ENCODE peak calls at places on chromosomes 6 and 20, in seven cellular contexts. One of them, this sample, is unnamed.

GRCh38 chr6:4415549-4415948 is 280.2 kb upstream of the ECI2 start:
- DNase-seq in spleen: no peak
- DNase-seq in activated CD4-positive, alpha-beta T cell treated with anti-CD3 and anti-CD28 coated beads, Interleukin-2, amount 10 ng/mL, durations not matched to agents 7 days and 5 days: no peak
- DNase-seq in body of pancreas: no peak
- DNase-seq in aorta: no peak
- DNase-seq in activated naive CD8-positive, alpha-beta T cell treated with anti-CD3 and anti-CD28 coated beads, Interleukin-2, amount 50 U/mL, for 24 hours: no peak
- DNase-seq in Peyer's patch: no peak
- DNase-seq in this sample: no peak

GRCh38 chr6:148612043-148612442 is 134.8 kb upstream of the UST start:
- DNase-seq in aorta: no peak
- DNase-seq in body of pancreas: no peak
- DNase-seq in spleen: no peak
- DNase-seq in activated naive CD8-positive, alpha-beta T cell treated with anti-CD3 and anti-CD28 coated beads, Interleukin-2, amount 50 U/mL, for 24 hours: no peak
- DNase-seq in Peyer's patch: no peak
- DNase-seq in activated CD4-positive, alpha-beta T cell treated with anti-CD3 and anti-CD28 coated beads, Interleukin-2, amount 10 ng/mL, durations not matched to agents 7 days and 5 days: no peak
- DNase-seq in this sample: no peak

GRCh38 chr6:150640556-150641206 is 41.0 kb downstream of the PLEKHG1 start:
- DNase-seq in activated naive CD8-positive, alpha-beta T cell treated with anti-CD3 and anti-CD28 coated beads, Interleukin-2, amount 50 U/mL, for 24 hours: no peak
- DNase-seq in Peyer's patch: no peak
- DNase-seq in spleen: no peak
- DNase-seq in activated CD4-positive, alpha-beta T cell treated with anti-CD3 and anti-CD28 coated beads, Interleukin-2, amount 10 ng/mL, durations not matched to agents 7 days and 5 days: no peak
- DNase-seq in aorta: no peak
- DNase-seq in body of pancreas: no peak
- DNase-seq in this sample: no peak

GRCh38 chr6:32937230-32937633 is 3.6 kb downstream of the HLA-DMB start:
- DNase-seq in body of pancreas: no peak
- DNase-seq in aorta: no peak
- DNase-seq in spleen: no peak
- DNase-seq in Peyer's patch: no peak
- DNase-seq in activated naive CD8-positive, alpha-beta T cell treated with anti-CD3 and anti-CD28 coated beads, Interleukin-2, amount 50 U/mL, for 24 hours: no peak
- DNase-seq in activated CD4-positive, alpha-beta T cell treated with anti-CD3 and anti-CD28 coated beads, Interleukin-2, amount 10 ng/mL, durations not matched to agents 7 days and 5 days: no peak
- DNase-seq in this sample: no peak

GRCh38 chr6:143941852-143942627 is 66.0 kb downstream of the PLAGL1 start:
- DNase-seq in Peyer's patch: peak
- DNase-seq in aorta: peak
- DNase-seq in body of pancreas: peak
- DNase-seq in activated naive CD8-positive, alpha-beta T cell treated with anti-CD3 and anti-CD28 coated beads, Interleukin-2, amount 50 U/mL, for 24 hours: peak
- DNase-seq in activated CD4-positive, alpha-beta T cell treated with anti-CD3 and anti-CD28 coated beads, Interleukin-2, amount 10 ng/mL, durations not matched to agents 7 days and 5 days: peak
- DNase-seq in spleen: peak
- DNase-seq in this sample: peak

GRCh38 chr6:108655840-108656650 is 95.3 kb downstream of the FOXO3 start:
- DNase-seq in aorta: no peak
- DNase-seq in activated CD4-positive, alpha-beta T cell treated with anti-CD3 and anti-CD28 coated beads, Interleukin-2, amount 10 ng/mL, durations not matched to agents 7 days and 5 days: no peak
- DNase-seq in body of pancreas: no peak
- DNase-seq in Peyer's patch: no peak
- DNase-seq in activated naive CD8-positive, alpha-beta T cell treated with anti-CD3 and anti-CD28 coated beads, Interleukin-2, amount 50 U/mL, for 24 hours: no peak
- DNase-seq in spleen: no peak
- DNase-seq in this sample: no peak

GRCh38 chr6:138240476-138241245 is 22.4 kb upstream of the PBOV1 start:
- DNase-seq in body of pancreas: no peak
- DNase-seq in Peyer's patch: no peak
- DNase-seq in activated naive CD8-positive, alpha-beta T cell treated with anti-CD3 and anti-CD28 coated beads, Interleukin-2, amount 50 U/mL, for 24 hours: no peak
- DNase-seq in spleen: no peak
- DNase-seq in aorta: no peak
- DNase-seq in activated CD4-positive, alpha-beta T cell treated with anti-CD3 and anti-CD28 coated beads, Interleukin-2, amount 10 ng/mL, durations not matched to agents 7 days and 5 days: no peak
- DNase-seq in this sample: no peak

GRCh38 chr6:156389296-156389695 is 387.9 kb upstream of the ARID1B start:
- DNase-seq in activated naive CD8-positive, alpha-beta T cell treated with anti-CD3 and anti-CD28 coated beads, Interleukin-2, amount 50 U/mL, for 24 hours: no peak
- DNase-seq in Peyer's patch: no peak
- DNase-seq in aorta: no peak
- DNase-seq in body of pancreas: no peak
- DNase-seq in spleen: no peak
- DNase-seq in activated CD4-positive, alpha-beta T cell treated with anti-CD3 and anti-CD28 coated beads, Interleukin-2, amount 10 ng/mL, durations not matched to agents 7 days and 5 days: no peak
- DNase-seq in this sample: no peak

GRCh38 chr6:54916858-54917257 is 70.3 kb downstream of the FAM83B start:
- DNase-seq in aorta: no peak
- DNase-seq in activated CD4-positive, alpha-beta T cell treated with anti-CD3 and anti-CD28 coated beads, Interleukin-2, amount 10 ng/mL, durations not matched to agents 7 days and 5 days: no peak
- DNase-seq in Peyer's patch: no peak
- DNase-seq in activated naive CD8-positive, alpha-beta T cell treated with anti-CD3 and anti-CD28 coated beads, Interleukin-2, amount 50 U/mL, for 24 hours: no peak
- DNase-seq in body of pancreas: no peak
- DNase-seq in spleen: no peak
- DNase-seq in this sample: no peak

GRCh38 chr20:62367483-62368302 is 581 bp upstream of the LAMA5 start:
- DNase-seq in body of pancreas: peak
- DNase-seq in Peyer's patch: peak
- DNase-seq in activated naive CD8-positive, alpha-beta T cell treated with anti-CD3 and anti-CD28 coated beads, Interleukin-2, amount 50 U/mL, for 24 hours: no peak
- DNase-seq in activated CD4-positive, alpha-beta T cell treated with anti-CD3 and anti-CD28 coated beads, Interleukin-2, amount 10 ng/mL, durations not matched to agents 7 days and 5 days: no peak
- DNase-seq in aorta: no peak
- DNase-seq in spleen: no peak
- DNase-seq in this sample: no peak

GRCh38 chr6:100464910-100465700 is at the start of gene SIM1:
- DNase-seq in aorta: peak
- DNase-seq in Peyer's patch: no peak
- DNase-seq in activated naive CD8-positive, alpha-beta T cell treated with anti-CD3 and anti-CD28 coated beads, Interleukin-2, amount 50 U/mL, for 24 hours: no peak
- DNase-seq in spleen: no peak
- DNase-seq in body of pancreas: peak
- DNase-seq in activated CD4-positive, alpha-beta T cell treated with anti-CD3 and anti-CD28 coated beads, Interleukin-2, amount 10 ng/mL, durations not matched to agents 7 days and 5 days: no peak
- DNase-seq in this sample: no peak

GRCh38 chr20:21179796-21180195 is 53.9 kb downstream of the KIZ start:
- DNase-seq in aorta: no peak
- DNase-seq in spleen: no peak
- DNase-seq in body of pancreas: no peak
- DNase-seq in activated naive CD8-positive, alpha-beta T cell treated with anti-CD3 and anti-CD28 coated beads, Interleukin-2, amount 50 U/mL, for 24 hours: no peak
- DNase-seq in Peyer's patch: no peak
- DNase-seq in activated CD4-positive, alpha-beta T cell treated with anti-CD3 and anti-CD28 coated beads, Interleukin-2, amount 10 ng/mL, durations not matched to agents 7 days and 5 days: no peak
- DNase-seq in this sample: no peak

GRCh38 chr6:53032853-53033252 is 32.4 kb upstream of the FBXO9 start:
- DNase-seq in spleen: no peak
- DNase-seq in activated naive CD8-positive, alpha-beta T cell treated with anti-CD3 and anti-CD28 coated beads, Interleukin-2, amount 50 U/mL, for 24 hours: no peak
- DNase-seq in activated CD4-positive, alpha-beta T cell treated with anti-CD3 and anti-CD28 coated beads, Interleukin-2, amount 10 ng/mL, durations not matched to agents 7 days and 5 days: no peak
- DNase-seq in body of pancreas: no peak
- DNase-seq in Peyer's patch: no peak
- DNase-seq in aorta: no peak
- DNase-seq in this sample: no peak

GRCh38 chr20:56348306-56348695 is 10.5 kb upstream of the FAM210B start:
- DNase-seq in activated CD4-positive, alpha-beta T cell treated with anti-CD3 and anti-CD28 coated beads, Interleukin-2, amount 10 ng/mL, durations not matched to agents 7 days and 5 days: no peak
- DNase-seq in Peyer's patch: no peak
- DNase-seq in spleen: no peak
- DNase-seq in aorta: no peak
- DNase-seq in activated naive CD8-positive, alpha-beta T cell treated with anti-CD3 and anti-CD28 coated beads, Interleukin-2, amount 50 U/mL, for 24 hours: no peak
- DNase-seq in body of pancreas: peak
- DNase-seq in this sample: no peak

GRCh38 chr20:48324744-48325143 is 503.1 kb downstream of the PREX1 start:
- DNase-seq in activated naive CD8-positive, alpha-beta T cell treated with anti-CD3 and anti-CD28 coated beads, Interleukin-2, amount 50 U/mL, for 24 hours: no peak
- DNase-seq in spleen: no peak
- DNase-seq in activated CD4-positive, alpha-beta T cell treated with anti-CD3 and anti-CD28 coated beads, Interleukin-2, amount 10 ng/mL, durations not matched to agents 7 days and 5 days: no peak
- DNase-seq in Peyer's patch: no peak
- DNase-seq in body of pancreas: no peak
- DNase-seq in aorta: no peak
- DNase-seq in this sample: no peak

GRCh38 chr6:101832371-101832770 is 438.9 kb downstream of the GRIK2 start:
- DNase-seq in activated CD4-positive, alpha-beta T cell treated with anti-CD3 and anti-CD28 coated beads, Interleukin-2, amount 10 ng/mL, durations not matched to agents 7 days and 5 days: no peak
- DNase-seq in activated naive CD8-positive, alpha-beta T cell treated with anti-CD3 and anti-CD28 coated beads, Interleukin-2, amount 50 U/mL, for 24 hours: no peak
- DNase-seq in Peyer's patch: no peak
- DNase-seq in body of pancreas: no peak
- DNase-seq in aorta: no peak
- DNase-seq in spleen: no peak
- DNase-seq in this sample: no peak

GRCh38 chr20:61176874-61177273 is 75.2 kb upstream of the CDH4 start:
- DNase-seq in Peyer's patch: no peak
- DNase-seq in activated naive CD8-positive, alpha-beta T cell treated with anti-CD3 and anti-CD28 coated beads, Interleukin-2, amount 50 U/mL, for 24 hours: no peak
- DNase-seq in body of pancreas: no peak
- DNase-seq in aorta: no peak
- DNase-seq in spleen: no peak
- DNase-seq in activated CD4-positive, alpha-beta T cell treated with anti-CD3 and anti-CD28 coated beads, Interleukin-2, amount 10 ng/mL, durations not matched to agents 7 days and 5 days: no peak
- DNase-seq in this sample: no peak

GRCh38 chr6:89874438-89874837 is 19.8 kb upstream of the GJA10 start:
- DNase-seq in activated naive CD8-positive, alpha-beta T cell treated with anti-CD3 and anti-CD28 coated beads, Interleukin-2, amount 50 U/mL, for 24 hours: no peak
- DNase-seq in activated CD4-positive, alpha-beta T cell treated with anti-CD3 and anti-CD28 coated beads, Interleukin-2, amount 10 ng/mL, durations not matched to agents 7 days and 5 days: no peak
- DNase-seq in aorta: no peak
- DNase-seq in Peyer's patch: no peak
- DNase-seq in body of pancreas: no peak
- DNase-seq in spleen: no peak
- DNase-seq in this sample: no peak

GRCh38 chr6:33610779-33611421 is 10.2 kb upstream of the ITPR3 start:
- DNase-seq in activated naive CD8-positive, alpha-beta T cell treated with anti-CD3 and anti-CD28 coated beads, Interleukin-2, amount 50 U/mL, for 24 hours: no peak
- DNase-seq in activated CD4-positive, alpha-beta T cell treated with anti-CD3 and anti-CD28 coated beads, Interleukin-2, amount 10 ng/mL, durations not matched to agents 7 days and 5 days: no peak
- DNase-seq in body of pancreas: no peak
- DNase-seq in aorta: no peak
- DNase-seq in Peyer's patch: no peak
- DNase-seq in spleen: no peak
- DNase-seq in this sample: no peak

GRCh38 chr6:69593706-69594105 is 203.1 kb downstream of the LMBRD1 start:
- DNase-seq in spleen: no peak
- DNase-seq in activated CD4-positive, alpha-beta T cell treated with anti-CD3 and anti-CD28 coated beads, Interleukin-2, amount 10 ng/mL, durations not matched to agents 7 days and 5 days: no peak
- DNase-seq in aorta: no peak
- DNase-seq in activated naive CD8-positive, alpha-beta T cell treated with anti-CD3 and anti-CD28 coated beads, Interleukin-2, amount 50 U/mL, for 24 hours: no peak
- DNase-seq in body of pancreas: no peak
- DNase-seq in Peyer's patch: no peak
- DNase-seq in this sample: no peak

This sample was measured in T-helper 9 cell.